ENCODE peak calls at places on chromosomes 1 and 21, in eight cellular contexts. A is transverse colon, T is lower leg skin, Z is heart left ventricle, C is ovary, O is spleen, P is IMR-90, H is adrenal gland. S is an unnamed sample.

GRCh38 chr21:44813727-44814126 is 4.1 kb downstream of the SUMO3 start:
- DNase-seq in A (no peak), T (no peak), Z (no peak), C (no peak), O (no peak), P (no peak), H (no peak), S (no peak)

GRCh38 chr1:174626031-174627020 is 178.6 kb downstream of the GPR52 start:
- DNase-seq in A (no peak), T (no peak), Z (no peak), C (no peak), O (no peak), P (peak; percentile 55), H (no peak), S (no peak)

GRCh38 chr1:117826551-117827078 is 102.8 kb downstream of the GDAP2 start:
- DNase-seq in A (no peak), T (peak; percentile 54), Z (peak; percentile 26), C (no peak), O (no peak), P (peak; percentile 96), H (peak; percentile 78), S (no peak)

GRCh38 chr1:116515702-116516101 is 55.1 kb downstream of the CD58 start:
- DNase-seq in A (no peak), T (no peak), Z (no peak), C (no peak), O (no peak), P (no peak), H (no peak), S (no peak)

GRCh38 chr1:162942903-162943567 is 82.1 kb upstream of the CCDC190 start:
- DNase-seq in A (no peak), T (no peak), Z (no peak), C (no peak), O (no peak), P (peak; percentile 44), H (no peak), S (no peak)

GRCh38 chr1:37721565-37721964 is 29.2 kb downstream of the CDCA8 start:
- DNase-seq in A (no peak), T (no peak), Z (no peak), C (no peak), O (no peak), P (no peak), H (no peak), S (no peak)

GRCh38 chr21:27425574-27425973 is 458.7 kb upstream of the ADAMTS5 start:
- DNase-seq in A (no peak), T (no peak), Z (no peak), C (no peak), O (no peak), P (peak; percentile 69), H (no peak), S (no peak)

GRCh38 chr21:35575280-35575915 is 484.9 kb downstream of the SETD4 start:
- DNase-seq in A (no peak), T (no peak), Z (no peak), C (no peak), O (no peak), P (peak; percentile 96), H (no peak), S (no peak)

GRCh38 chr21:39384674-39385298 is 35.9 kb upstream of the HMGN1 start:
- DNase-seq in A (no peak), T (no peak), Z (no peak), C (no peak), O (no peak), P (peak; percentile 55), H (no peak), S (no peak)

GRCh38 chr21:39381009-39381408 is 32.1 kb upstream of the HMGN1 start:
- DNase-seq in A (no peak), T (no peak), Z (no peak), C (no peak), O (no peak), P (no peak), H (no peak), S (no peak)

GRCh38 chr21:39375446-39375845 is 26.6 kb upstream of the HMGN1 start:
- DNase-seq in A (no peak), T (no peak), Z (no peak), C (no peak), O (no peak), P (no peak), H (no peak), S (no peak)

GRCh38 chr21:39377444-39378050 is 28.7 kb upstream of the HMGN1 start:
- DNase-seq in A (no peak), T (no peak), Z (no peak), C (no peak), O (no peak), P (no peak), H (no peak), S (no peak)

DNA sequence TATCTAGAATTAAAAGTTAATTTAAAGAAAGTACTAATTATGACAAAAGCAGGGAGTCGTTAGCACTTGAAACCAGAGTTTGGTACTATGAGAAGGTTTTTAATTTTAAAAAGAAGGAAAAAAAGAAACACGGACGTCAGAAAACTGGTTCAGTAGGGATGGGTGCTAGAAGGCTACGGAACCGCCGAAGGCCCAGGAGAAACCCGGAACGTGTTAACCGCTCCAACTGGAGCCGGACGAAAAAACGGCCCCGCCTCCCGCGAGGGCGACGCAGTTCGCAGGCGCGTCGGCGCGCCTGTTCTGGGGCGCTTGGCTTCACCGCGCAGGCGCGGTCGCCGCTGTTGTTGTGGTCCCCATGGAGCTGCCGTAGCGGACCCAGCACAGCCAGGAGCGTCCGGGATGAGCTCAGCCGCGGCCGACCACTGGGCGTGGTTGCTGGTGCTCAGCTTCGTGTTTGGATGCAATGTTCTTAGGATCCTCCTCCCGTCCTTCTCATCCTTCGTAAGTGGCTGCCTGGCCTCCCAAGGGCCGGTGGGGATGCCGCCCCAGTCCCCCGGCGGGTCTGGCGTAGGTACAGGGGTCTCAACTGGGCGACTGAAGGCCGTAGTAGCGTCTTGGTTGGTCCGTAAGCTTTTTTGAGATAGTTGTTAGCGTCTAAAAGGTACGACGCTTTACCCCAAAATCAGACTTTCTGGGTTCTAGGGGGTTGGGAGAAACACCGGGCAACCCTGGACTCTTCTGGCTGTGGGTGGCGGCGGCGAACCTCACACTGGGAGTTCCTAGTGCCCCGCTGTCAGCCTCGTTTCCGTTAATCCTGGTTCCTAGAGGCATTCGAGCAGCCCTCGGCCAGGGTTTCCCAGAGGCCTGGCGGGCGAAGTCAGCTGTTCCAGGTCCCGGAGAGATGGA is 31.4 kb upstream of the HMGN1 start:
- DNase-seq in A (peak; percentile 94), T (peak; percentile 93), Z (peak; percentile 95), C (peak; percentile 95), O (peak; percentile 98), P (peak; percentile 96), H (peak; percentile 98), S (peak; percentile 88)
- TF ChIP-seq POLR2A in A (peak; percentile 80), T (no peak), Z (no peak), C (peak; percentile 93), O (no peak), P (peak; percentile 92), H (peak; percentile 91), S (peak; percentile 66)

GRCh38 chr1:236063919-236064673 is 794 bp downstream of the NID1 start:
- DNase-seq in A (peak; percentile 50), T (peak; percentile 49), Z (peak; percentile 72), C (peak; percentile 70), O (peak; percentile 83), P (peak; percentile 63), H (peak; percentile 79), S (peak; percentile 12)

GRCh38 chr1:236063551-236063918 is 1.4 kb downstream of the NID1 start:
- DNase-seq in A (no peak), T (no peak), Z (no peak), C (no peak), O (no peak), P (no peak), H (no peak), S (no peak)

GRCh38 chr1:236065509-236066005 is 667 bp upstream of the NID1 start:
- DNase-seq in A (no peak), T (peak; percentile 17), Z (no peak), C (no peak), O (no peak), P (no peak), H (no peak), S (no peak)

GRCh38 chr1:236066054-236066453 is 1.2 kb upstream of the NID1 start:
- DNase-seq in A (no peak), T (no peak), Z (peak; percentile 40), C (peak; percentile 48), O (no peak), P (no peak), H (peak; percentile 70), S (no peak)

DNA sequence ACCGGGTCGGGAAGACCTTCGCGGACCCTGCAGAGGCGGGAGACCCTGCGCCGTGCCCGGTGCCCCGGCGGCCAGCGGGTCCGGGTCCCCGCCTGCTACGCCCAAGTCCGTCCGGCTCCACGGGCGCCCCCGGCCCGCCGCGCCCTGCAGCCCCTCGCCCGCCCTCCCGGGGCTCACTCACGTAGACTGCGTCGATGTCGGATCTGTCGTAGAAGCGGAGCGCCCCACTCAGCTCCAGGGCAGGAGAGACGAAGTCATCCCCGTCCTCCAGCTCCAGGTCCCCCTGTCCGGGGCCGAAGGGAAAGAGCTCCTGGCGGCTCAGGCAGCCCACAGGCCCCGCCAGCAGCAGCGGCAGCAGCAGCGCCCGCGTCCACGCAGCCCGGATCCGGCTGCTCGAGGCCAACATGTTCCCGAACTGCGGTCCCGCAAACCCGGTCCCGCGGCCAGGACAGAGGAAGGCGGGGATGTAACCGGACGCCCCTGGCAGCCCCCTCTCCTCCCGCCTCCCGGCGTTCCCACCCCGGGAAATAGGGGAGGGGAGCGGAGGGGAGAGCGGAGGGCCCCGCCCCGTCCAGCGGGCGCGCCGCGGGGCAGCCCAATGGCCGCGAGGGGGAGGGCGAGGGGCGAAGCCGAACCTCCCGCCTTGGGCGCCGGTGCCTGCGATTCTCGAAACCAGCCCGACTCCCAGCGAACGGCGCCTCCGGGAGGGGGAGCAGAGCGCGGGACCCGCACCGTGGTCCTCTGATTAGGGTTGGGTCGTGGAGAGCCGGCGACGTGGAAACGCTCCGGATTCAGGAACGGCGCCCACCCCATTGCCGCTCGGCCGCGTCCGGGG is at the start of gene NID1:
- DNase-seq in A (peak; percentile 76), T (peak; percentile 64), Z (peak; percentile 92), C (peak; percentile 91), O (peak; percentile 86), P (peak; percentile 79), H (peak; percentile 84), S (peak; percentile 63)
- TF ChIP-seq POLR2A in A (peak; percentile 77), T (no peak), Z (peak; percentile 72), C (peak; percentile 77), O (no peak), P (peak; percentile 22), H (peak; percentile 72), S (peak; percentile 64)

DNA sequence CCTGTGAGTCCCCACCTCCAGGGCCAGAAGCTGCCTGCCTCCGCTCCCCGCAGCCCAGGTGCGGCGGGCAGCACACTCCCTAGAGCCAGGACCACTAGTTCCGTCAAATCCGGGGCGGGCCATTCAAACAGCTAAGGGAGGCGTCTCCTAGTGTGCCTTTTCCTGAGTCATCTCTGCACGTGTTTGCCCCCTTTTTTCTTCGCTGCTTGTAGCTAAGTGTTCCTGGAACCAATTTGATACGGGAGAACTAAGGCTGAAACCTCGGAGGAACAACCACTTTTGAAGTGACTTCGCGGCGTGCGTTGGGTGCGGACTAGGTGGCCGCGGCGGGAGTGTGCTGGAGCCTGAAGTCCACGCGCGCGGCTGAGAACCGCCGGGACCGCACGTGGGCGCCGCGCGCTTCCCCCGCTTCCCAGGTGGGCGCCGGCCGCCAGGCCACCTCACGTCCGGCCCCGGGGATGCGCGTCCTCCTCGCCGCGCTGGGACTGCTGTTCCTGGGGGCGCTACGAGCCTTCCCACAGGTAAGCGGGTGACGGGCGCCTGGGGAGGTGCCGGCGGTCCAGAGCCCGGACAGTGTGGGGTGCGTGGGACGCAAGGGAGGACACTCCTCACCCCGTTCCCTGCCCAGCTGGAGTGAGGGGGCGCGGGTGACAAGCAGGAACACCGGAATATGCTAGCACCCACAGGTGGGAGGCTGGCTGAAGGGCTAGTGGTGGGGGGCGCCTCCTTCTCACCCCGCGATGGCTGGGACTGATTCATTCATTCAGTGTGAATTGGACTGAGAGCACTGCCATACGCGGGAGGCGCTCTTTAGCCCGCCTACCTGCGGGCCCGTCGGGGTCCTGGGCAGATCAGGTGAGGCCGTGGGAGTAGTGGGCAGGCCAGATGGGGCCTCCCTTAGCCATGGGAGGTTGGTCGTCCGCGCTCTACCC is at the start of gene TNFRSF8:
- DNase-seq in A (no peak), T (no peak), Z (no peak), C (no peak), O (no peak), P (peak; percentile 35), H (no peak), S (no peak)
- TF ChIP-seq POLR2A in A (no peak), T (no peak), Z (no peak), C (no peak), O (no peak), P (no peak), H (no peak), S (no peak)

DNA sequence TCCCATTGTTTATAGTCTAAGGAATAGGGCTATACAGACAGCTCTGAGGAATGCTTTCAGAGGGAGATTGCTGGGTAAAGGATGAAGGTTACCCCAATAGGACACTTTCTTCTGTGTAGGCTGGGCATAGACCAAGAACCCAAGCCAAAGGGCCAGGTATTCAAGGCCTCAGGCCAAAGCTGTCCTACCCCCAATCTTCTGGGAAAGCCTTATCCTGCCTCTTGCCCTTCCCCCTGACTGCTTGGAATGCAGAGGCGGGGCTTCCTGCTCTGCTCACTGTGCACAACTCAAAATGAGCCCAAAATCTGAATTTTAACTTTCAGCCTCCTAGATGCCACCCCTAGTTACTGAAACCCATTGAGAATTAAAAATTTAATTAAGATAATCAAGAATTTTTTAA is 2.2 kb downstream of the OR10Z1 start:
- DNase-seq in A (no peak), T (no peak), Z (no peak), C (no peak), O (no peak), P (no peak), H (no peak), S (no peak)
- TF ChIP-seq POLR2A in A (no peak), T (no peak), Z (no peak), C (no peak), O (no peak), P (no peak), H (no peak), S (no peak)